ENCODE peak calls at places on chromosomes 6 and 20, in four cellular contexts. K is GM23248, F is caudate nucleus, G is testis. N is an unnamed sample.

GRCh38 chr20:49894073-49894470 is 21.3 kb downstream of the SPATA2 start:
- DNase-seq in K (no peak), F (no peak), G (no peak), N (no peak)

GRCh38 chr6:54183616-54184015 is 72.4 kb downstream of the MLIP start:
- DNase-seq in G (no peak), F (no peak), K (no peak), N (no peak)

GRCh38 chr6:111625511-111626331 is 20.0 kb upstream of the TRAF3IP2 start:
- DNase-seq in K (peak), G (no peak), F (peak), N (no peak)

GRCh38 chr6:82237013-82237412 is 10.5 kb downstream of the IBTK start:
- DNase-seq in K (peak), F (no peak), G (no peak), N (no peak)

GRCh38 chr20:5183731-5184474 is 57.1 kb downstream of the CDS2 start:
- DNase-seq in G (no peak), F (no peak), K (no peak), N (no peak)

GRCh38 chr6:81937296-81937937 is 184.9 kb upstream of the TENT5A start:
- DNase-seq in K (peak), G (no peak), F (no peak), N (no peak)

GRCh38 chr20:45119556-45120266 is 4.6 kb downstream of the WFDC12 start:
- DNase-seq in K (no peak), G (no peak), F (no peak), N (no peak)

GRCh38 chr6:121520337-121521163 is 85.1 kb downstream of the GJA1 start:
- DNase-seq in G (no peak), F (no peak), K (peak), N (no peak)

GRCh38 chr6:169337881-169338445 is 84.3 kb upstream of the THBS2 start:
- DNase-seq in K (peak), G (no peak), F (no peak), N (no peak)

GRCh38 chr6:82980086-82980485 is 85.6 kb downstream of the UBE3D start:
- DNase-seq in K (peak), F (no peak), G (no peak), N (no peak)

GRCh38 chr20:50724851-50725721 is 6.3 kb upstream of the PARD6B start:
- DNase-seq in G (peak), K (peak), F (peak), N (peak)

GRCh38 chr20:64136004-64136710 is 28.1 kb upstream of the MYT1 start:
- DNase-seq in F (no peak), G (no peak), K (no peak), N (no peak)

GRCh38 chr6:77561768-77562314 is 91.0 kb upstream of the MEI4 start:
- DNase-seq in F (no peak), G (no peak), K (no peak), N (no peak)

DNA sequence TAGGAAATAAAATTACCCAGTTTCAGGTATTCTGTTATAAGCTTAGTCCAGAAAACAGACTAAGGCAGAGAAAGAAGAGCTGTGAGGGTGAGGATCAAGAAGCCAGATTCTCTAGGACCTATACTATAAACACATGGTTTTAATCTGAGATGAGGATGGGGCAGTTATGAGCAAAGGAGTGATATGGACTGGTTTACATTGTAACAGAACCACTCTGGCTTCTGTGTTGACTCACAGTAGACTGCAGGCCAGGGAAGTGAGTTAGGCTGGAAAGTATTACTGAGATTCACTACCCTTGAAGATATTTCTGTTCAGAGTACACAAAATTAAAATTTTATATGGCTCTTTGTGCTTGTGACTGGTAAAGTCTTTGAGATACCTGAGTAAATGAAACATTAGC is 3.2 kb upstream of the RWDD1 start:
- DNase-seq in G (no peak), F (no peak), K (peak), N (no peak)
- H3K27ac ChIP-seq in G (no peak), F (no peak), K (peak), N (no peak)

GRCh38 chr20:40646321-40647212 is 42.5 kb downstream of the MAFB start:
- DNase-seq in F (no peak), K (no peak), G (no peak), N (no peak)

GRCh38 chr20:40652426-40652825 is 36.6 kb downstream of the MAFB start:
- DNase-seq in F (no peak), G (no peak), K (no peak), N (no peak)

GRCh38 chr20:40651121-40651520 is 37.9 kb downstream of the MAFB start:
- DNase-seq in G (no peak), K (peak), F (no peak), N (no peak)

GRCh38 chr20:40648505-40649072 is 40.4 kb downstream of the MAFB start:
- DNase-seq in F (no peak), K (no peak), G (no peak), N (no peak)

DNA sequence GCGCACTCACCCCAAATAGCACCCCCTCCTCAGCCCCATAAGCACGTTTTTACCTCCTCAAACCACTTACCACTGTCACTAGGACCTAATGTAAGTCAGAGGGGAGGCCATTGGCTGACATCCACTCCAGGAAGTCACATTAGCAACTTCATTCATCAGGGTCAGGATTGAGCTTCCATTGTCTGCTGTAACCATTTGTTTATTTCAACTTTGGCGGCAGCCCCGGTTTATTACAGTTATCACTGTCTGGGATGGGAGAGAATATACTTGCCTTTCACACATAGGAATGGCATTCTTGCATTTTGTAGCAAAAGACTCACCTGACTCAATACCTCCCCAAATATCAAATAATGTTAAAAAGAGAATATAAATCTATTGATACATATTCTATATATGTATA is 38.3 kb downstream of the MAFB start:
- DNase-seq in K (no peak), F (no peak), G (peak), N (no peak)
- H3K27ac ChIP-seq in K (no peak), F (no peak), G (no peak), N (no peak)

DNA sequence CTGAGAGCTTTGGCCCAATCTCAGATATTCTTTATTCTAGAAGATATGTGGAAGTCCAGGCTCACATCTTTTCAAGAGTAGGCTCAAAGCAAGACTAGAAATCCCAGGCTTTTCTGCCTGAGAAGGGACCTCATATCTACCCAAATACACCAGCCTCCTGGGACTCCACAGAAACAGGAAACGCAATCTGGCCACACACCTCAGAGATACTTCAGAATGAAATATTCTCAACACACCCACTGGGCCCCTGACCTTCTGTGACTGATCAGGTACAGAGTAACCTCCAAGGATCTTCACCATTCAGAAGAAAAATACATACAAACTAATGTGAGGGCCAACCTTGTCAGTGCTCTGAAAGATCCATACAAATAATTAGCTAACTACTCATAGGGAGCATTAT is 183.2 kb downstream of the HIVEP2 start:
- DNase-seq in F (no peak), K (no peak), G (no peak), N (no peak)
- H3K27ac ChIP-seq in F (no peak), K (peak), G (no peak), N (no peak)

DNA sequence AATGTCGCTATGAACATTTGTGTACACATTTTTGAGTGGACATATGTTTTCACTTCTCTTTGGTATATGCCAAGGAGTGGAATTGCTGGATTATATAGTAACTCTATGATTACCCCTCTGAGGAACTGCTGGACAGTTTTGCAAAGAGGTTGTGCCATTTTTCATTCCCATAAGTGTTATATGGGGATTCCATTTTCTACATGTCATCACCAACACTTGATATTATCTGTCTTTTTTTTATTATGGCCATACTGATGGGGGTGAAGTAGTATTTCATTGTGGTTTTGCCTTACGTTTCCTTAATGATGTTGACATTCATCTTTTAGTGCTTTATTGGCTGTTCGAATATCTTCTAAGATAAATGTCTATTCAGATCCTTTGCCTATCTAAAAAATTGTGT is 171.8 kb upstream of the LAMA2 start:
- DNase-seq in G (no peak), F (no peak), K (no peak), N (no peak)
- H3K27ac ChIP-seq in G (no peak), F (no peak), K (no peak), N (no peak)

GRCh38 chr6:14682821-14683220 is 563.0 kb upstream of the JARID2 start:
- DNase-seq in F (no peak), G (no peak), K (peak), N (no peak)
- H3K27ac ChIP-seq in F (no peak), G (no peak), K (no peak), N (no peak)

DNA sequence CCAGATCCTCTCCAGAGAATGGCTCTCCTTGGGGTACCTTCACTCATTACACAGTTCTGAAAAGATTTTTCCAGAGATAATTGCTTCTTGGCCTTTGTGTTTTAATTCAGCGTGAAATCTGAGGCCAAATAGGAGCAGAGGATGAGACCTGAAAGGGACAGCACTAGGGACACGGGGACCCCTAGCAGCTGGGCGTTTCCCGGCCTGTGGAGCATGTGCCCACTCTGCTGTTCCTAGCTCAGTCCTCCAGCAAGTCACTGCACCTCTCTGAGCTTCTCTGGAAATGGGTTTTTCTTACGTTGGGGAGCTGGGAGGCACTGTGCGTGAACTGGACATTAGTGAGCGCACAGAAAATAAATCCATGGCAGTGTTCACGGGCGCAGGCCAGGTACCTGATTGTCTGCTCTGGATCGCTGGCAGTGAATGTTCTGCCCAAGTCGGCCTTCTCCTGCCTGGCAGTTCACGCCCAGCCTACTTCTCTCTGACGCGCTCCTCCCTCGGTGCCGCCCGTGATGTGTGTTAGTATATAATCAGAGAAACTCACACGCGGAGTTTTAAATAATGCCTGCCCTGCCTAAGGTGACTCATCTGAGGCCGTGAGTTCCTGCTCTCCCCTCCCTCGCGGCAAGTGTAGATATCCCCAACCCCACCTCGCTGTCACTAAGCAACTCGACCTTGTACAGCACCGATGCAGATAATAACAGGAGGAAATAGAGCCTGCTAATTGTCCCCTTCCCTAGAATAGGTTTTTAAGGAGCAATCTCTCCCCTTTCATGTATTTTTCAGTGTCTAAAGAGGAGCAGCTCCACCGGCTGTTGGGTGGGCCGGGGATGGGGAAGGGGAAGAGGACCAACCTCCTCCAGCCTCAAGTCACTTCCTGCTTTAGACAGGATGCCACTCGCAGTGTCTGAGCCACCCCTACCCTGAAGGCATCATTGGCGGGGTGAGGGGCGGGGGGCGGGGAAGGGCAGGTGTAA is 2.7 kb upstream of the TUBB2A start:
- DNase-seq in K (no peak), F (no peak), G (peak), N (no peak)
- H3K27ac ChIP-seq in K (no peak), F (peak), G (no peak), N (peak)

GRCh38 chr6:36685198-36685919 is 6.8 kb downstream of the CDKN1A start:
- DNase-seq in K (no peak), F (no peak), G (no peak), N (no peak)
- H3K27ac ChIP-seq in K (no peak), F (no peak), G (no peak), N (peak)